ENCODE peak calls at places on chromosomes 11 and 22, in ten cellular contexts. One of them, this sample, is unnamed.

GRCh38 chr11:20501971-20502370 is 97.4 kb upstream of the SLC6A5 start:
- DNase-seq in C1 segment of cervical spinal cord: no peak
- DNase-seq in tibial nerve: no peak
- DNase-seq in immature natural killer cell: no peak
- DNase-seq in skeletal muscle cell: no peak
- DNase-seq in kidney tubule cell: no peak
- DNase-seq in AG08395: no peak
- DNase-seq in stimulated activated CD4-positive, alpha-beta T cell treated with anti-CD3 and anti-CD28 coated beads, Interleukin-1b, Interleukin-23, amount 100 ng/mL, for 4 hours: no peak
- DNase-seq in CD4-positive, alpha-beta T cell: no peak
- DNase-seq in pons: no peak
- DNase-seq in this sample: no peak

GRCh38 chr22:26395926-26396325 is 33.1 kb upstream of the ASPHD2 start:
- DNase-seq in C1 segment of cervical spinal cord: no peak
- DNase-seq in tibial nerve: no peak
- DNase-seq in immature natural killer cell: no peak
- DNase-seq in skeletal muscle cell: no peak
- DNase-seq in kidney tubule cell: no peak
- DNase-seq in AG08395: no peak
- DNase-seq in stimulated activated CD4-positive, alpha-beta T cell treated with anti-CD3 and anti-CD28 coated beads, Interleukin-1b, Interleukin-23, amount 100 ng/mL, for 4 hours: no peak
- DNase-seq in CD4-positive, alpha-beta T cell: no peak
- DNase-seq in pons: no peak
- DNase-seq in this sample: no peak

GRCh38 chr11:14506532-14506931 is 6.9 kb upstream of the COPB1 start:
- DNase-seq in C1 segment of cervical spinal cord: no peak
- DNase-seq in tibial nerve: no peak
- DNase-seq in immature natural killer cell: no peak
- DNase-seq in skeletal muscle cell: no peak
- DNase-seq in kidney tubule cell: no peak
- DNase-seq in AG08395: peak; percentile 27
- DNase-seq in stimulated activated CD4-positive, alpha-beta T cell treated with anti-CD3 and anti-CD28 coated beads, Interleukin-1b, Interleukin-23, amount 100 ng/mL, for 4 hours: no peak
- DNase-seq in CD4-positive, alpha-beta T cell: no peak
- DNase-seq in pons: no peak
- DNase-seq in this sample: no peak

GRCh38 chr22:25120093-25120561 is 79.5 kb upstream of the CRYBB3 start:
- DNase-seq in C1 segment of cervical spinal cord: peak; percentile 16
- DNase-seq in tibial nerve: no peak
- DNase-seq in immature natural killer cell: no peak
- DNase-seq in skeletal muscle cell: no peak
- DNase-seq in kidney tubule cell: peak; percentile 85
- DNase-seq in AG08395: no peak
- DNase-seq in stimulated activated CD4-positive, alpha-beta T cell treated with anti-CD3 and anti-CD28 coated beads, Interleukin-1b, Interleukin-23, amount 100 ng/mL, for 4 hours: no peak
- DNase-seq in CD4-positive, alpha-beta T cell: no peak
- DNase-seq in pons: peak; percentile 37
- DNase-seq in this sample: no peak

GRCh38 chr11:128886401-128887119 is 4.6 kb upstream of the KCNJ5 start:
- DNase-seq in C1 segment of cervical spinal cord: no peak
- DNase-seq in tibial nerve: no peak
- DNase-seq in immature natural killer cell: no peak
- DNase-seq in skeletal muscle cell: no peak
- DNase-seq in kidney tubule cell: no peak
- DNase-seq in AG08395: no peak
- DNase-seq in stimulated activated CD4-positive, alpha-beta T cell treated with anti-CD3 and anti-CD28 coated beads, Interleukin-1b, Interleukin-23, amount 100 ng/mL, for 4 hours: no peak
- DNase-seq in CD4-positive, alpha-beta T cell: no peak
- DNase-seq in pons: no peak
- DNase-seq in this sample: no peak

GRCh38 chr11:66849501-66850234 is 6.4 kb downstream of the RCE1 start:
- DNase-seq in C1 segment of cervical spinal cord: no peak
- DNase-seq in tibial nerve: no peak
- DNase-seq in immature natural killer cell: no peak
- DNase-seq in skeletal muscle cell: no peak
- DNase-seq in kidney tubule cell: no peak
- DNase-seq in AG08395: no peak
- DNase-seq in stimulated activated CD4-positive, alpha-beta T cell treated with anti-CD3 and anti-CD28 coated beads, Interleukin-1b, Interleukin-23, amount 100 ng/mL, for 4 hours: no peak
- DNase-seq in CD4-positive, alpha-beta T cell: no peak
- DNase-seq in pons: no peak
- DNase-seq in this sample: no peak

GRCh38 chr11:118175031-118175531 is 1.4 kb downstream of the SCN2B start:
- DNase-seq in C1 segment of cervical spinal cord: no peak
- DNase-seq in tibial nerve: no peak
- DNase-seq in immature natural killer cell: no peak
- DNase-seq in skeletal muscle cell: no peak
- DNase-seq in kidney tubule cell: peak; percentile 87
- DNase-seq in AG08395: no peak
- DNase-seq in stimulated activated CD4-positive, alpha-beta T cell treated with anti-CD3 and anti-CD28 coated beads, Interleukin-1b, Interleukin-23, amount 100 ng/mL, for 4 hours: no peak
- DNase-seq in CD4-positive, alpha-beta T cell: no peak
- DNase-seq in pons: peak; percentile 69
- DNase-seq in this sample: peak; percentile 29

GRCh38 chr22:27531782-27532530 is 269.6 kb downstream of the MN1 start:
- DNase-seq in C1 segment of cervical spinal cord: no peak
- DNase-seq in tibial nerve: no peak
- DNase-seq in immature natural killer cell: no peak
- DNase-seq in skeletal muscle cell: peak; percentile 45
- DNase-seq in kidney tubule cell: peak; percentile 67
- DNase-seq in AG08395: peak; percentile 65
- DNase-seq in stimulated activated CD4-positive, alpha-beta T cell treated with anti-CD3 and anti-CD28 coated beads, Interleukin-1b, Interleukin-23, amount 100 ng/mL, for 4 hours: no peak
- DNase-seq in CD4-positive, alpha-beta T cell: no peak
- DNase-seq in pons: no peak
- DNase-seq in this sample: no peak

GRCh38 chr11:102383839-102384238 is 36.8 kb downstream of the BIRC2 start:
- DNase-seq in C1 segment of cervical spinal cord: no peak
- DNase-seq in tibial nerve: no peak
- DNase-seq in immature natural killer cell: no peak
- DNase-seq in skeletal muscle cell: no peak
- DNase-seq in kidney tubule cell: no peak
- DNase-seq in AG08395: no peak
- DNase-seq in stimulated activated CD4-positive, alpha-beta T cell treated with anti-CD3 and anti-CD28 coated beads, Interleukin-1b, Interleukin-23, amount 100 ng/mL, for 4 hours: no peak
- DNase-seq in CD4-positive, alpha-beta T cell: no peak
- DNase-seq in pons: no peak
- DNase-seq in this sample: no peak

GRCh38 chr11:6505577-6506240 is 8.6 kb downstream of the DNHD1 start:
- DNase-seq in C1 segment of cervical spinal cord: no peak
- DNase-seq in tibial nerve: no peak
- DNase-seq in immature natural killer cell: peak; percentile 18
- DNase-seq in skeletal muscle cell: no peak
- DNase-seq in kidney tubule cell: peak; percentile 68
- DNase-seq in AG08395: peak; percentile 66
- DNase-seq in stimulated activated CD4-positive, alpha-beta T cell treated with anti-CD3 and anti-CD28 coated beads, Interleukin-1b, Interleukin-23, amount 100 ng/mL, for 4 hours: no peak
- DNase-seq in CD4-positive, alpha-beta T cell: no peak
- DNase-seq in pons: peak; percentile 75
- DNase-seq in this sample: no peak

GRCh38 chr11:57792060-57792541 is 30.5 kb downstream of the CTNND1 start:
- DNase-seq in C1 segment of cervical spinal cord: peak; percentile 21
- DNase-seq in tibial nerve: peak; percentile 61
- DNase-seq in immature natural killer cell: peak; percentile 86
- DNase-seq in skeletal muscle cell: no peak
- DNase-seq in kidney tubule cell: peak; percentile 79
- DNase-seq in AG08395: no peak
- DNase-seq in stimulated activated CD4-positive, alpha-beta T cell treated with anti-CD3 and anti-CD28 coated beads, Interleukin-1b, Interleukin-23, amount 100 ng/mL, for 4 hours: peak; percentile 61
- DNase-seq in CD4-positive, alpha-beta T cell: peak; percentile 77
- DNase-seq in pons: peak; percentile 88
- DNase-seq in this sample: no peak

GRCh38 chr11:40388097-40388818 is 1071.2 kb downstream of the LRRC4C start:
- DNase-seq in C1 segment of cervical spinal cord: no peak
- DNase-seq in tibial nerve: no peak
- DNase-seq in immature natural killer cell: no peak
- DNase-seq in skeletal muscle cell: peak; percentile 36
- DNase-seq in kidney tubule cell: peak; percentile 85
- DNase-seq in AG08395: peak; percentile 74
- DNase-seq in stimulated activated CD4-positive, alpha-beta T cell treated with anti-CD3 and anti-CD28 coated beads, Interleukin-1b, Interleukin-23, amount 100 ng/mL, for 4 hours: no peak
- DNase-seq in CD4-positive, alpha-beta T cell: no peak
- DNase-seq in pons: no peak
- DNase-seq in this sample: no peak

GRCh38 chr22:35432226-35432905 is 32.4 kb downstream of the MCM5 start:
- DNase-seq in C1 segment of cervical spinal cord: no peak
- DNase-seq in tibial nerve: no peak
- DNase-seq in immature natural killer cell: no peak
- DNase-seq in skeletal muscle cell: no peak
- DNase-seq in kidney tubule cell: no peak
- DNase-seq in AG08395: no peak
- DNase-seq in stimulated activated CD4-positive, alpha-beta T cell treated with anti-CD3 and anti-CD28 coated beads, Interleukin-1b, Interleukin-23, amount 100 ng/mL, for 4 hours: no peak
- DNase-seq in CD4-positive, alpha-beta T cell: no peak
- DNase-seq in pons: peak; percentile 53
- DNase-seq in this sample: no peak

GRCh38 chr11:111582881-111583280 is 19.4 kb upstream of the SIK2 start:
- DNase-seq in C1 segment of cervical spinal cord: no peak
- DNase-seq in tibial nerve: no peak
- DNase-seq in immature natural killer cell: no peak
- DNase-seq in skeletal muscle cell: no peak
- DNase-seq in kidney tubule cell: no peak
- DNase-seq in AG08395: no peak
- DNase-seq in stimulated activated CD4-positive, alpha-beta T cell treated with anti-CD3 and anti-CD28 coated beads, Interleukin-1b, Interleukin-23, amount 100 ng/mL, for 4 hours: no peak
- DNase-seq in CD4-positive, alpha-beta T cell: no peak
- DNase-seq in pons: no peak
- DNase-seq in this sample: no peak

GRCh38 chr22:42500836-42501179 is 18.8 kb downstream of the RRP7A start:
- DNase-seq in C1 segment of cervical spinal cord: no peak
- DNase-seq in tibial nerve: no peak
- DNase-seq in immature natural killer cell: no peak
- DNase-seq in skeletal muscle cell: no peak
- DNase-seq in kidney tubule cell: no peak
- DNase-seq in AG08395: no peak
- DNase-seq in stimulated activated CD4-positive, alpha-beta T cell treated with anti-CD3 and anti-CD28 coated beads, Interleukin-1b, Interleukin-23, amount 100 ng/mL, for 4 hours: no peak
- DNase-seq in CD4-positive, alpha-beta T cell: no peak
- DNase-seq in pons: no peak
- DNase-seq in this sample: no peak

GRCh38 chr11:47336595-47336994 is 15.9 kb downstream of the MYBPC3 start:
- DNase-seq in C1 segment of cervical spinal cord: no peak
- DNase-seq in tibial nerve: no peak
- DNase-seq in immature natural killer cell: no peak
- DNase-seq in skeletal muscle cell: no peak
- DNase-seq in kidney tubule cell: no peak
- DNase-seq in AG08395: no peak
- DNase-seq in stimulated activated CD4-positive, alpha-beta T cell treated with anti-CD3 and anti-CD28 coated beads, Interleukin-1b, Interleukin-23, amount 100 ng/mL, for 4 hours: no peak
- DNase-seq in CD4-positive, alpha-beta T cell: no peak
- DNase-seq in pons: no peak
- DNase-seq in this sample: no peak

GRCh38 chr22:48333323-48333763 is 1494.3 kb downstream of the BRD1 start:
- DNase-seq in C1 segment of cervical spinal cord: no peak
- DNase-seq in tibial nerve: no peak
- DNase-seq in immature natural killer cell: no peak
- DNase-seq in skeletal muscle cell: no peak
- DNase-seq in kidney tubule cell: no peak
- DNase-seq in AG08395: no peak
- DNase-seq in stimulated activated CD4-positive, alpha-beta T cell treated with anti-CD3 and anti-CD28 coated beads, Interleukin-1b, Interleukin-23, amount 100 ng/mL, for 4 hours: no peak
- DNase-seq in CD4-positive, alpha-beta T cell: no peak
- DNase-seq in pons: no peak
- DNase-seq in this sample: no peak

This sample was measured in hippocampal formation.